ENCODE peak calls at places on chromosome 15, in six cellular contexts. One of them, this sample, is unnamed.

GRCh38 chr15:47384316-47384715 is 333.0 kb upstream of the SEMA6D start:
- DNase-seq in astrocyte: peak
- DNase-seq in cardiac muscle cell: peak
- DNase-seq in right cardiac atrium: peak
- DNase-seq in A549: peak
- DNase-seq in stomach: no peak
- DNase-seq in this sample: no peak

GRCh38 chr15:38378162-38378560 is 75.8 kb upstream of the FAM98B start:
- DNase-seq in astrocyte: peak
- DNase-seq in cardiac muscle cell: peak
- DNase-seq in right cardiac atrium: peak
- DNase-seq in A549: no peak
- DNase-seq in stomach: peak
- DNase-seq in this sample: peak

GRCh38 chr15:80351211-80351610 is 53.0 kb upstream of the ARNT2 start:
- DNase-seq in astrocyte: no peak
- DNase-seq in cardiac muscle cell: no peak
- DNase-seq in right cardiac atrium: no peak
- DNase-seq in A549: no peak
- DNase-seq in stomach: no peak
- DNase-seq in this sample: no peak

GRCh38 chr15:52295421-52295991 is at the start of gene MYO5C:
- DNase-seq in astrocyte: peak
- DNase-seq in cardiac muscle cell: peak
- DNase-seq in right cardiac atrium: peak
- DNase-seq in A549: peak
- DNase-seq in stomach: peak
- DNase-seq in this sample: peak

GRCh38 chr15:76840830-76841460 is 64.2 kb downstream of the SCAPER start:
- DNase-seq in astrocyte: peak
- DNase-seq in cardiac muscle cell: peak
- DNase-seq in right cardiac atrium: no peak
- DNase-seq in A549: peak
- DNase-seq in stomach: no peak
- DNase-seq in this sample: no peak

GRCh38 chr15:89088605-89089315 is 504 bp downstream of the ABHD2 start:
- DNase-seq in astrocyte: no peak
- DNase-seq in cardiac muscle cell: peak
- DNase-seq in right cardiac atrium: peak
- DNase-seq in A549: no peak
- DNase-seq in stomach: peak
- DNase-seq in this sample: no peak

GRCh38 chr15:42392309-42393024 is 33.2 kb downstream of the CAPN3 start:
- DNase-seq in astrocyte: no peak
- DNase-seq in cardiac muscle cell: no peak
- DNase-seq in right cardiac atrium: no peak
- DNase-seq in A549: no peak
- DNase-seq in stomach: peak
- DNase-seq in this sample: no peak

GRCh38 chr15:35305906-35306305 is 220.8 kb upstream of the NANOGP8 start:
- DNase-seq in astrocyte: peak
- DNase-seq in cardiac muscle cell: peak
- DNase-seq in right cardiac atrium: no peak
- DNase-seq in A549: peak
- DNase-seq in stomach: no peak
- DNase-seq in this sample: no peak

GRCh38 chr15:63034568-63034967 is 8.0 kb upstream of the TPM1 start:
- DNase-seq in astrocyte: no peak
- DNase-seq in cardiac muscle cell: no peak
- DNase-seq in right cardiac atrium: no peak
- DNase-seq in A549: no peak
- DNase-seq in stomach: no peak
- DNase-seq in this sample: no peak

GRCh38 chr15:35329521-35329921 is 216.4 kb downstream of the DPH6 start:
- DNase-seq in astrocyte: peak
- DNase-seq in cardiac muscle cell: no peak
- DNase-seq in right cardiac atrium: no peak
- DNase-seq in A549: no peak
- DNase-seq in stomach: no peak
- DNase-seq in this sample: no peak

GRCh38 chr15:92801774-92802464 is 98.2 kb upstream of the CHD2 start:
- DNase-seq in astrocyte: peak
- DNase-seq in cardiac muscle cell: peak
- DNase-seq in right cardiac atrium: peak
- DNase-seq in A549: peak
- DNase-seq in stomach: no peak
- DNase-seq in this sample: no peak

GRCh38 chr15:101108791-101109190 is 143.1 kb downstream of the CHSY1 start:
- DNase-seq in astrocyte: no peak
- DNase-seq in cardiac muscle cell: no peak
- DNase-seq in right cardiac atrium: no peak
- DNase-seq in A549: no peak
- DNase-seq in stomach: no peak
- DNase-seq in this sample: no peak

GRCh38 chr15:82832601-82833209 is 23.3 kb downstream of the WHAMM start:
- DNase-seq in astrocyte: peak
- DNase-seq in cardiac muscle cell: peak
- DNase-seq in right cardiac atrium: no peak
- DNase-seq in A549: peak
- DNase-seq in stomach: no peak
- DNase-seq in this sample: no peak

GRCh38 chr15:48409623-48410022 is 78.4 kb downstream of the DUT start:
- DNase-seq in astrocyte: no peak
- DNase-seq in cardiac muscle cell: no peak
- DNase-seq in right cardiac atrium: no peak
- DNase-seq in A549: no peak
- DNase-seq in stomach: no peak
- DNase-seq in this sample: no peak

GRCh38 chr15:41557673-41558399 is 1.2 kb upstream of the TYRO3 start:
- DNase-seq in astrocyte: peak
- DNase-seq in cardiac muscle cell: peak
- DNase-seq in right cardiac atrium: peak
- DNase-seq in A549: peak
- DNase-seq in stomach: peak
- DNase-seq in this sample: peak

GRCh38 chr15:62782100-62782791 is 260.3 kb upstream of the TPM1 start:
- DNase-seq in astrocyte: peak
- DNase-seq in cardiac muscle cell: peak
- DNase-seq in right cardiac atrium: peak
- DNase-seq in A549: peak
- DNase-seq in stomach: peak
- DNase-seq in this sample: peak

GRCh38 chr15:70185251-70185711 is 87.6 kb upstream of the TLE3 start:
- DNase-seq in astrocyte: peak
- DNase-seq in cardiac muscle cell: peak
- DNase-seq in right cardiac atrium: no peak
- DNase-seq in A549: no peak
- DNase-seq in stomach: no peak
- DNase-seq in this sample: no peak

GRCh38 chr15:90609254-90610185 is 79.8 kb downstream of the CRTC3 start:
- DNase-seq in astrocyte: no peak
- DNase-seq in cardiac muscle cell: no peak
- DNase-seq in right cardiac atrium: no peak
- DNase-seq in A549: no peak
- DNase-seq in stomach: no peak
- DNase-seq in this sample: no peak

GRCh38 chr15:38129531-38130199 is 123.0 kb upstream of the SPRED1 start:
- DNase-seq in astrocyte: peak
- DNase-seq in cardiac muscle cell: peak
- DNase-seq in right cardiac atrium: peak
- DNase-seq in A549: no peak
- DNase-seq in stomach: peak
- DNase-seq in this sample: peak

GRCh38 chr15:92781925-92782453 is 118.1 kb upstream of the CHD2 start:
- DNase-seq in astrocyte: no peak
- DNase-seq in cardiac muscle cell: no peak
- DNase-seq in right cardiac atrium: no peak
- DNase-seq in A549: no peak
- DNase-seq in stomach: no peak
- DNase-seq in this sample: no peak

GRCh38 chr15:96264351-96264798 is 66.1 kb upstream of the NR2F2 start:
- DNase-seq in astrocyte: no peak
- DNase-seq in cardiac muscle cell: no peak
- DNase-seq in right cardiac atrium: no peak
- DNase-seq in A549: peak
- DNase-seq in stomach: peak
- DNase-seq in this sample: no peak

GRCh38 chr15:96267463-96267862 is 63.0 kb upstream of the NR2F2 start:
- DNase-seq in astrocyte: no peak
- DNase-seq in cardiac muscle cell: no peak
- DNase-seq in right cardiac atrium: no peak
- DNase-seq in A549: no peak
- DNase-seq in stomach: no peak
- DNase-seq in this sample: no peak

GRCh38 chr15:96262497-96263268 is 67.8 kb upstream of the NR2F2 start:
- DNase-seq in astrocyte: no peak
- DNase-seq in cardiac muscle cell: no peak
- DNase-seq in right cardiac atrium: no peak
- DNase-seq in A549: no peak
- DNase-seq in stomach: no peak
- DNase-seq in this sample: no peak

GRCh38 chr15:96262097-96262496 is 68.4 kb upstream of the NR2F2 start:
- DNase-seq in astrocyte: no peak
- DNase-seq in cardiac muscle cell: no peak
- DNase-seq in right cardiac atrium: no peak
- DNase-seq in A549: no peak
- DNase-seq in stomach: no peak
- DNase-seq in this sample: no peak

DNA sequence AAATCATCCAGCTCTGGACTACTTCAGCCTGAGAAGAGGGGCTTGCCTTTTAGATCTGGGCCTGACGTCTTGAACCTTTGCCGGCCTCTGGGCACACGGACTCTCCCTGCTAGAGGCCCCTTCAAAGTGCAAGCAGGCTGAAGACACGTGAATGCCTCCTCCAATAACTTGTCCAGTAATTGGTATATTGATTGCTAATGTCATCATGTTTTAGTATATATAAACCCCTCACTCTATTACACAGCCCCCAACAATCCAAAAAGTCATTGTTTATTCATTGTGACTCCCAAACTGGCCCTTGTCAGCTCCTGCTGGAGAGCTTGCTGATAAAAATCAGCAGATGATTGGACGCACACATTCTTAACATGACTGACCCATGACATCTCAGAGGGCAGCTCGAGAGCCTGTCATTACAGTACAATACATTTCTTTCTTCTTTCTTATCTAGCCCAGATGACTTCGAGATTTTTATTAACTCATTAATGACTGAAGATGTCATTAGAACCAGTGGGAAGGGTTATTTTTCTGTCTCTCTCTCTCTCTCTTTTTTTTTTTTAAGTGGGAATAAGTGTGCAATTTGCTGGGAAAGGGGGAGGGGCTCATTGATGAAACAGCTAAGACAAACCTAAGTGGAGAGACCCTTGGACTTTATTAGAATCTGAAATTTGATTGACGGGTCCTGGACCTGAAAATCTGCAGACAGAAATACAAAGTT is 65.5 kb upstream of the NR2F2 start:
- DNase-seq in astrocyte: peak
- DNase-seq in cardiac muscle cell: peak
- DNase-seq in right cardiac atrium: no peak
- DNase-seq in A549: peak
- DNase-seq in stomach: no peak
- DNase-seq in this sample: no peak
- H3K4me3 ChIP-seq in astrocyte: no peak
- H3K4me3 ChIP-seq in cardiac muscle cell: no peak
- H3K4me3 ChIP-seq in right cardiac atrium: no peak
- H3K4me3 ChIP-seq in A549: no peak
- H3K4me3 ChIP-seq in stomach: no peak
- H3K4me3 ChIP-seq in this sample: no peak

DNA sequence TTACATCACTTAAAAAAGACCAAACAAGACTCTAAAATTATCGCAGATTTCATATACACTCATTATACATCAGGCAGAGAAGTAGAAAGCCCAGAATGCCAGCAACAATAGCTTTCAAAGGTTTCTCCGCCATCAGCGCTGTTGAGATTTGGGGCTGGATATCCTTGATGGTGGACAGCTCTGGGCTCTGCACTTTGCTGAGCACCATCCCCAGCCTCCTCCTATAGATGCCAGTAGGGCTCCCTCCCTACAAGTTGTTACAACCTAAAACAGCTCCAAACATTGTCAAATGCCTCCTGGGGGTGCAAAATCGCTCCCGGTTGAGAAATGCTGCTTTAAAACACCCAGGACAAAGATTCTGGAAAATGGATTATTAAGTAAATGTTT is 73.5 kb downstream of the ATP10A start:
- DNase-seq in astrocyte: no peak
- DNase-seq in cardiac muscle cell: no peak
- DNase-seq in right cardiac atrium: no peak
- DNase-seq in A549: no peak
- DNase-seq in stomach: no peak
- DNase-seq in this sample: no peak
- H3K4me3 ChIP-seq in astrocyte: no peak
- H3K4me3 ChIP-seq in cardiac muscle cell: no peak
- H3K4me3 ChIP-seq in right cardiac atrium: no peak
- H3K4me3 ChIP-seq in A549: no peak
- H3K4me3 ChIP-seq in stomach: no peak
- H3K4me3 ChIP-seq in this sample: no peak

DNA sequence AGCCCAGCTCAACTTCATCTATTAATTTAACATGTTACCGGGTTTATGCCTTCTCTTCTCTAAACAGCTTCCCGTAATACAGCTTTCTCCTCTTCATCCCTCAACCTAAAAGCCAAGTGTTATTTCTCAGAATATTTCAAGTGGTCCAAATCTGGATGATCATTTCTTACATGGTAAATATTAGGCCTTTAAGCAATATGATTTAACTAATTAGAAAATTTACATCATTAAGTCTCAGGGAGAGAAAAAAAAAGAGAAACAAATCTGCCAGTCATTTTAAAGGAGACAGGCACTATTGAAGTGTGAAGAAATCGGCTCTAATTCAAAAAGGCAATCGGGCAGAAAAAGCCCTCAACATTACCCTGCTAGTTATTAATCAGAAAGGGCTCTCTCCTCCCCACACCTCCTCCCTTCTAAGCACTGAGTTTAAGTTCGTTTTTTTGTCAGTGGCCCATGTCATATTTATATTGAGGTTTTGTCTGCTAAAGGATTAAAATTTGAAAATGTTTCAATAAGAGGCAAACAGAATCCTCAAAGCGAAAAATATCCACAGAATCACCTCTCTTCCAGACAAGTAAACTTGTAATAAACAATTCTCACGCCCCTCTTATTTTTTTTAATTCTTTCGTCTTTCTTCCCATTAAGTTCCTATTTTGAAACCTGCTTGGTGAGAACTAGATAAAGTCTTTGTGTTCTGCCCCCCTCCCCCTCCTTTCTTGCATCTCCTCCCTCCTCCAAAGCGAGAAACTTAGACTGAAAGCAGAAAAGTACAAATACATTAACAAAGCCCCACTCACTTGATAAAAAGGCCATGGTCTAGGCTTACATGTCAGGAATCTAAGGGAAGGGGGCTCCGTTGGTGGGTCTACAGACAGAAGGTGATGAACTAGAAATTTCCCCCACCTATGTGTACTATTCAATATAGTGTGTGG is 215.7 kb downstream of the MEIS2 start:
- DNase-seq in astrocyte: no peak
- DNase-seq in cardiac muscle cell: no peak
- DNase-seq in right cardiac atrium: no peak
- DNase-seq in A549: no peak
- DNase-seq in stomach: no peak
- DNase-seq in this sample: no peak
- H3K4me3 ChIP-seq in astrocyte: no peak
- H3K4me3 ChIP-seq in cardiac muscle cell: peak
- H3K4me3 ChIP-seq in right cardiac atrium: peak
- H3K4me3 ChIP-seq in A549: no peak
- H3K4me3 ChIP-seq in stomach: no peak
- H3K4me3 ChIP-seq in this sample: no peak

GRCh38 chr15:31365655-31366127 is 39.1 kb downstream of the KLF13 start:
- DNase-seq in astrocyte: peak
- DNase-seq in cardiac muscle cell: peak
- DNase-seq in right cardiac atrium: peak
- DNase-seq in A549: no peak
- DNase-seq in stomach: peak
- DNase-seq in this sample: peak
- H3K4me3 ChIP-seq in astrocyte: no peak
- H3K4me3 ChIP-seq in cardiac muscle cell: no peak
- H3K4me3 ChIP-seq in right cardiac atrium: peak
- H3K4me3 ChIP-seq in A549: no peak
- H3K4me3 ChIP-seq in stomach: peak
- H3K4me3 ChIP-seq in this sample: peak